ENCODE peak calls at places on chromosomes 4 and X, in four cellular contexts. One of them, this sample, is unnamed.

GRCh38 chrX:26254436-26254835 is 38.5 kb downstream of the MAGEB5 start:
- DNase-seq in A549: no peak
- DNase-seq in HepG2: no peak
- DNase-seq in K562: no peak
- DNase-seq in this sample: no peak

GRCh38 chrX:49838374-49838773 is 9.3 kb downstream of the PAGE4 start:
- DNase-seq in K562: peak; percentile 11
- DNase-seq in HepG2: peak; percentile 37
- DNase-seq in A549: peak; percentile 9
- DNase-seq in this sample: no peak

GRCh38 chr4:181971973-181972372 is 271.2 kb upstream of the TENM3 start:
- DNase-seq in K562: no peak
- DNase-seq in HepG2: no peak
- DNase-seq in A549: no peak
- DNase-seq in this sample: no peak

GRCh38 chr4:19689511-19689910 is 562.2 kb upstream of the SLIT2 start:
- DNase-seq in HepG2: no peak
- DNase-seq in K562: no peak
- DNase-seq in A549: no peak
- DNase-seq in this sample: no peak

GRCh38 chr4:11480683-11481082 is 52.0 kb upstream of the HS3ST1 start:
- DNase-seq in HepG2: no peak
- DNase-seq in A549: no peak
- DNase-seq in K562: no peak
- DNase-seq in this sample: no peak

GRCh38 chr4:151576627-151577026 is 167.7 kb downstream of the FHIP1A start:
- DNase-seq in HepG2: no peak
- DNase-seq in K562: no peak
- DNase-seq in A549: no peak
- DNase-seq in this sample: no peak

GRCh38 chrX:135411893-135412292 is 9.9 kb upstream of the SMIM10L2A start:
- DNase-seq in HepG2: no peak
- DNase-seq in K562: no peak
- DNase-seq in A549: no peak
- DNase-seq in this sample: no peak

GRCh38 chrX:137428777-137429564 is 137.0 kb upstream of the ZIC3 start:
- DNase-seq in K562: peak; percentile 12
- DNase-seq in A549: no peak
- DNase-seq in HepG2: no peak
- DNase-seq in this sample: no peak

GRCh38 chr4:153465922-153466636 is at the start of gene TMEM131L:
- DNase-seq in HepG2: peak; percentile 29
- DNase-seq in K562: peak; percentile 91
- DNase-seq in A549: peak; percentile 44
- DNase-seq in this sample: no peak

GRCh38 chr4:77036206-77036605 is 39.6 kb downstream of the CCNI start:
- DNase-seq in K562: no peak
- DNase-seq in A549: no peak
- DNase-seq in HepG2: no peak
- DNase-seq in this sample: no peak

GRCh38 chrX:131837325-131837724 is 185.8 kb upstream of the STK26 start:
- DNase-seq in K562: no peak
- DNase-seq in A549: no peak
- DNase-seq in HepG2: no peak
- DNase-seq in this sample: no peak

GRCh38 chrX:154712781-154713391 is 38.0 kb downstream of the GAB3 start:
- DNase-seq in K562: no peak
- DNase-seq in A549: no peak
- DNase-seq in HepG2: no peak
- DNase-seq in this sample: no peak

GRCh38 chr4:127249066-127249766 is 383.5 kb upstream of the INTU start:
- DNase-seq in A549: no peak
- DNase-seq in HepG2: no peak
- DNase-seq in K562: no peak
- DNase-seq in this sample: no peak

GRCh38 chrX:2336181-2336580 is 164.6 kb downstream of the DHRSX start:
- DNase-seq in A549: no peak
- DNase-seq in K562: no peak
- DNase-seq in HepG2: no peak
- DNase-seq in this sample: no peak

GRCh38 chr4:22170353-22170752 is 221.8 kb upstream of the KCNIP4 start:
- DNase-seq in K562: no peak
- DNase-seq in HepG2: no peak
- DNase-seq in A549: no peak
- DNase-seq in this sample: no peak

GRCh38 chr4:184145596-184145995 is 72.1 kb downstream of the ENPP6 start:
- DNase-seq in K562: no peak
- DNase-seq in A549: no peak
- DNase-seq in HepG2: no peak
- DNase-seq in this sample: no peak

GRCh38 chr4:17554568-17554967 is 22.4 kb upstream of the LAP3 start:
- DNase-seq in HepG2: no peak
- DNase-seq in K562: no peak
- DNase-seq in A549: no peak
- DNase-seq in this sample: no peak

GRCh38 chr4:2743518-2744445 is 12.4 kb downstream of the TNIP2 start:
- DNase-seq in HepG2: no peak
- DNase-seq in K562: no peak
- DNase-seq in A549: no peak
- DNase-seq in this sample: no peak

GRCh38 chr4:23305026-23305425 is 584.8 kb downstream of the PPARGC1A start:
- DNase-seq in A549: no peak
- DNase-seq in HepG2: peak; percentile 2
- DNase-seq in K562: no peak
- DNase-seq in this sample: no peak

GRCh38 chrX:133610056-133610455 is 194.8 kb upstream of the GPC4 start:
- DNase-seq in HepG2: no peak
- DNase-seq in K562: no peak
- DNase-seq in A549: no peak
- DNase-seq in this sample: no peak

GRCh38 chr4:108078024-108078733 is 88.5 kb downstream of the HADH start:
- DNase-seq in HepG2: no peak
- DNase-seq in K562: no peak
- DNase-seq in A549: no peak
- DNase-seq in this sample: no peak

GRCh38 chr4:125243835-125244397 is 70.8 kb upstream of the FAT4 start:
- DNase-seq in A549: no peak
- DNase-seq in HepG2: no peak
- DNase-seq in K562: no peak
- DNase-seq in this sample: no peak

GRCh38 chr4:107072836-107073736 is 37.0 kb upstream of the DKK2 start:
- DNase-seq in HepG2: no peak
- DNase-seq in K562: no peak
- DNase-seq in A549: no peak
- DNase-seq in this sample: no peak

GRCh38 chrX:34734383-34734782 is 77.3 kb upstream of the TMEM47 start:
- DNase-seq in A549: no peak
- DNase-seq in HepG2: no peak
- DNase-seq in K562: no peak
- DNase-seq in this sample: no peak

GRCh38 chr4:3402409-3403103 is 39.2 kb upstream of the HGFAC start:
- DNase-seq in HepG2: no peak
- DNase-seq in A549: no peak
- DNase-seq in K562: no peak
- DNase-seq in this sample: no peak

GRCh38 chrX:129772796-129773431 is 6.8 kb upstream of the SASH3 start:
- DNase-seq in A549: no peak
- DNase-seq in K562: no peak
- DNase-seq in HepG2: no peak
- DNase-seq in this sample: no peak

GRCh38 chrX:138889152-138889551 is 177.6 kb upstream of the FGF13 start:
- DNase-seq in A549: no peak
- DNase-seq in K562: no peak
- DNase-seq in HepG2: no peak
- DNase-seq in this sample: no peak

GRCh38 chr4:119646347-119647071 is 17.9 kb upstream of the PDE5A start:
- DNase-seq in A549: no peak
- DNase-seq in HepG2: no peak
- DNase-seq in K562: no peak
- DNase-seq in this sample: no peak

DNA sequence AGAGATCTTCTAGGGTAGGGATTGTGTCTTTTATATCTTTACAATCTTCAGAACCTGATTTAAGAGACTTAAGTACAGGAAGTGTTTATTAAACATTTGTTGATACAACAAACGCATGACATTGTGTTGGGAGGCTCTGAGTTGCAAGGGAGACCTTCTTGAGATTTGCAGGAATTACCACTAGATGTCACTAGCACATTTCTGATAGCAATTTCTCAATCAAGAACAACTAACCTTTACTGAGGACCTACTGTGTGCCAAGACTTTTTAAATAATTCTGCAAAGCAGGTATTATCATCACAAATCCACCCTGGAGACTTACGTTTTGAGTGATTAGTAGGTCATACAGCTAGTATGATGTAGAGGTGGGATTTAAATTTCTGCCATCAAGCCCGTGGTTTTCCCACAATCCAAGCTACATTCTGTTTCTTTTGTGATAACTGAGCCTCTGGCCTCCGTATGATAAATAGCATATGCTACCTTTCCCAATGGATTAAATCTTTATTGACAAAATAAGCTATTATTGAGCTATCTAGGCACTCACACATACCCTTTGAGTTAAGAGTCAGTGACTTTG is 986.0 kb downstream of the CCSER1 start:
- DNase-seq in A549: peak; percentile 3
- DNase-seq in HepG2: peak; percentile 7
- DNase-seq in K562: no peak
- DNase-seq in this sample: no peak
- TF ChIP-seq RNF2 in A549: no peak
- TF ChIP-seq RNF2 in HepG2: no peak
- TF ChIP-seq RNF2 in K562: no peak
- TF ChIP-seq RNF2 in this sample: no peak

GRCh38 chrX:118548831-118549230 is 53.2 kb downstream of the DOCK11 start:
- DNase-seq in A549: no peak
- DNase-seq in HepG2: no peak
- DNase-seq in K562: no peak
- DNase-seq in this sample: no peak
- TF ChIP-seq RNF2 in A549: no peak
- TF ChIP-seq RNF2 in HepG2: no peak
- TF ChIP-seq RNF2 in K562: no peak
- TF ChIP-seq RNF2 in this sample: no peak

GRCh38 chrX:70554081-70554480 is 109.4 kb downstream of the DLG3 start:
- DNase-seq in HepG2: peak; percentile 16
- DNase-seq in K562: no peak
- DNase-seq in A549: peak; percentile 13
- DNase-seq in this sample: no peak
- TF ChIP-seq RNF2 in HepG2: no peak
- TF ChIP-seq RNF2 in K562: no peak
- TF ChIP-seq RNF2 in A549: no peak
- TF ChIP-seq RNF2 in this sample: no peak

DNA sequence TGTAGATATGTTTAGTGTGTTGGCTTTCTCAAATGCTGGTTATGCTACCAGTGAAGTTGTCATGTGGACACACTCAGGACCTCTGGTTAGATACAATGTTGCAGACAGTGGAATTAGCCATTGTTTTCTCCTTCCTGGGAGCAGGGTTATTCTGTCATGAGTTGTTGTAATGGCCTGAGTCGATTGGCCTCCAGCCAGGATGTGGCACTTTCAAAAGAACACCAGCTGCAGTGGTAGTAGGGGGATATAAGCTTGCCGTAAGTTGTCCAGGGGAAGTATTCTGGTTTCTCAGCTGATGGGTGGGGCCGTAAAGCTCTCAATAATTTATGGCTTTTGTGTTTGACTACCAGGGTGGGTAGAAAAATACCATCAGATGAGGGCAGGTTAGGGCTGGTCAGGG is 697.5 kb upstream of the GNPDA2 start:
- DNase-seq in K562: no peak
- DNase-seq in HepG2: no peak
- DNase-seq in A549: no peak
- DNase-seq in this sample: no peak
- TF ChIP-seq RNF2 in K562: no peak
- TF ChIP-seq RNF2 in HepG2: no peak
- TF ChIP-seq RNF2 in A549: no peak
- TF ChIP-seq RNF2 in this sample: no peak

DNA sequence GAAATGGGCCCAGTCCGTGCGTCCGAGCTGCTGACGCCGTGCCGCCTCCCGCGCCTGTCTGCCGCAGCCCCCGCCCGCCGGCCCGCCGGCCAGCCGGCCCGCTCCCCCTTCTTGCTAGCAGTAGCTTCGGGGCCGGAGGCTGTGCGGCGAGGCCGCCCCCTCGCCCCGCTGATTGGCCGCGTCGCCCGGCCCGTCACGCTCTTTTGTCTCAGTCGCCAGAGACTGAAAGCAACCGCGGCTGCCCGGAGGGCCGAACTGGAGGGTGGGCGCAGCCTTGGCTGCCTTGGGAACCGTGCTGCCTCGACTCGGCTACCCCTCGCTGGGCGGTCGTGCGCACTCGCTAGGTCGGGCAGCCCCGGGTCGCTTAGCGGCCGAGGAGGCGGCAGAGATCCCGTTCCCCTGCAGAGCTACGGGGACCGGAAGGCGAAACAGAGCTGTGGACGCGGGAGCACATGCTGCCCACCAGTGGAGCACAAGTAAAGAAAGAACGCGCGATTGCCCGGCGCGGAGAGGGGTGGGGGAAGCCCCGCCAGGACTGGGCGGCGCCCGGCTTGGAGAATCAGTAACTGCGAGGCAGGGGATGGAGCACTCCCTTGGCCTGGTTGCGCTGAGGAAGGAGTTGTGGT is at the start of gene ZCCHC18:
- DNase-seq in HepG2: peak; percentile 3
- DNase-seq in K562: peak; percentile 34
- DNase-seq in A549: peak; percentile 43
- DNase-seq in this sample: peak; percentile 68
- TF ChIP-seq RNF2 in HepG2: no peak
- TF ChIP-seq RNF2 in K562: no peak
- TF ChIP-seq RNF2 in A549: no peak
- TF ChIP-seq RNF2 in this sample: no peak

GRCh38 chrX:18997916-18998315 is 14.0 kb upstream of the PHKA2 start:
- DNase-seq in HepG2: no peak
- DNase-seq in A549: peak; percentile 22
- DNase-seq in K562: no peak
- DNase-seq in this sample: no peak

GRCh38 chrX:18994713-18995112 is 10.8 kb upstream of the PHKA2 start:
- DNase-seq in HepG2: peak; percentile 17
- DNase-seq in A549: peak; percentile 13
- DNase-seq in K562: no peak
- DNase-seq in this sample: no peak

GRCh38 chrX:18996536-18996935 is 12.6 kb upstream of the PHKA2 start:
- DNase-seq in A549: no peak
- DNase-seq in HepG2: no peak
- DNase-seq in K562: no peak
- DNase-seq in this sample: no peak

GRCh38 chrX:18995216-18995615 is 11.3 kb upstream of the PHKA2 start:
- DNase-seq in K562: no peak
- DNase-seq in HepG2: peak; percentile 47
- DNase-seq in A549: peak; percentile 36
- DNase-seq in this sample: no peak

GRCh38 chrX:18998653-18999052 is 14.7 kb upstream of the PHKA2 start:
- DNase-seq in A549: no peak
- DNase-seq in K562: no peak
- DNase-seq in HepG2: no peak
- DNase-seq in this sample: no peak
- TF ChIP-seq RNF2 in A549: no peak
- TF ChIP-seq RNF2 in K562: no peak
- TF ChIP-seq RNF2 in HepG2: no peak
- TF ChIP-seq RNF2 in this sample: no peak

This sample was measured in H1.